ENCODE peak calls at places on chromosomes 7 and 10, in nine cellular contexts. One of them, this sample, is unnamed.

GRCh38 chr10:5546891-5547683 is 22.3 kb downstream of the CALML3 start:
- DNase-seq in left colon: peak
- DNase-seq in AG08395: no peak
- DNase-seq in SK-MEL-5: no peak
- DNase-seq in NCI-H2107: no peak
- DNase-seq in ELF-1: no peak
- DNase-seq in cerebellar nuclear complex: no peak
- DNase-seq in effector memory CD8-positive, alpha-beta T cell: no peak
- DNase-seq in fibroblast of the conjunctiva: no peak
- DNase-seq in this sample: no peak

GRCh38 chr7:79761876-79762429 is 308.5 kb upstream of the MAGI2 start:
- DNase-seq in left colon: no peak
- DNase-seq in NCI-H2107: no peak
- DNase-seq in ELF-1: no peak
- DNase-seq in fibroblast of the conjunctiva: no peak
- DNase-seq in SK-MEL-5: no peak
- DNase-seq in AG08395: no peak
- DNase-seq in effector memory CD8-positive, alpha-beta T cell: no peak
- DNase-seq in cerebellar nuclear complex: no peak
- DNase-seq in this sample: no peak

GRCh38 chr7:152462995-152463713 is 27.4 kb upstream of the KMT2C start:
- DNase-seq in effector memory CD8-positive, alpha-beta T cell: no peak
- DNase-seq in SK-MEL-5: peak
- DNase-seq in left colon: peak
- DNase-seq in ELF-1: peak
- DNase-seq in AG08395: peak
- DNase-seq in cerebellar nuclear complex: no peak
- DNase-seq in fibroblast of the conjunctiva: no peak
- DNase-seq in NCI-H2107: peak
- DNase-seq in this sample: no peak

GRCh38 chr10:68628576-68629127 is 68.5 kb downstream of the TET1 start:
- DNase-seq in cerebellar nuclear complex: no peak
- DNase-seq in AG08395: no peak
- DNase-seq in NCI-H2107: no peak
- DNase-seq in SK-MEL-5: no peak
- DNase-seq in effector memory CD8-positive, alpha-beta T cell: peak
- DNase-seq in left colon: no peak
- DNase-seq in fibroblast of the conjunctiva: no peak
- DNase-seq in ELF-1: no peak
- DNase-seq in this sample: no peak

GRCh38 chr7:28406192-28406591 is 6.1 kb upstream of the CREB5 start:
- DNase-seq in left colon: no peak
- DNase-seq in ELF-1: no peak
- DNase-seq in AG08395: no peak
- DNase-seq in effector memory CD8-positive, alpha-beta T cell: no peak
- DNase-seq in fibroblast of the conjunctiva: no peak
- DNase-seq in NCI-H2107: no peak
- DNase-seq in SK-MEL-5: peak
- DNase-seq in cerebellar nuclear complex: no peak
- DNase-seq in this sample: no peak

GRCh38 chr7:49660976-49661375 is 112.5 kb upstream of the VWC2 start:
- DNase-seq in NCI-H2107: no peak
- DNase-seq in cerebellar nuclear complex: no peak
- DNase-seq in AG08395: no peak
- DNase-seq in effector memory CD8-positive, alpha-beta T cell: no peak
- DNase-seq in left colon: no peak
- DNase-seq in ELF-1: no peak
- DNase-seq in fibroblast of the conjunctiva: no peak
- DNase-seq in SK-MEL-5: no peak
- DNase-seq in this sample: no peak

GRCh38 chr7:130273081-130273699 is 6.5 kb downstream of the CPA2 start:
- DNase-seq in cerebellar nuclear complex: no peak
- DNase-seq in ELF-1: peak
- DNase-seq in SK-MEL-5: no peak
- DNase-seq in effector memory CD8-positive, alpha-beta T cell: no peak
- DNase-seq in AG08395: no peak
- DNase-seq in fibroblast of the conjunctiva: no peak
- DNase-seq in NCI-H2107: peak
- DNase-seq in left colon: no peak
- DNase-seq in this sample: no peak

GRCh38 chr7:120949393-120949799 is 1.2 kb upstream of the ING3 start:
- DNase-seq in NCI-H2107: no peak
- DNase-seq in left colon: no peak
- DNase-seq in effector memory CD8-positive, alpha-beta T cell: no peak
- DNase-seq in cerebellar nuclear complex: no peak
- DNase-seq in SK-MEL-5: no peak
- DNase-seq in AG08395: no peak
- DNase-seq in fibroblast of the conjunctiva: no peak
- DNase-seq in ELF-1: no peak
- DNase-seq in this sample: no peak

GRCh38 chr7:45203947-45204445 is 46.4 kb downstream of the RAMP3 start:
- DNase-seq in SK-MEL-5: peak
- DNase-seq in cerebellar nuclear complex: no peak
- DNase-seq in effector memory CD8-positive, alpha-beta T cell: no peak
- DNase-seq in ELF-1: no peak
- DNase-seq in fibroblast of the conjunctiva: peak
- DNase-seq in left colon: no peak
- DNase-seq in AG08395: peak
- DNase-seq in NCI-H2107: no peak
- DNase-seq in this sample: no peak

GRCh38 chr7:13725591-13725990 is 263.9 kb downstream of the ETV1 start:
- DNase-seq in NCI-H2107: no peak
- DNase-seq in effector memory CD8-positive, alpha-beta T cell: no peak
- DNase-seq in ELF-1: no peak
- DNase-seq in left colon: no peak
- DNase-seq in SK-MEL-5: peak
- DNase-seq in fibroblast of the conjunctiva: no peak
- DNase-seq in AG08395: no peak
- DNase-seq in cerebellar nuclear complex: no peak
- DNase-seq in this sample: no peak

GRCh38 chr7:46763348-46763747 is 818.6 kb downstream of the TNS3 start:
- DNase-seq in AG08395: no peak
- DNase-seq in cerebellar nuclear complex: no peak
- DNase-seq in left colon: no peak
- DNase-seq in ELF-1: no peak
- DNase-seq in effector memory CD8-positive, alpha-beta T cell: no peak
- DNase-seq in NCI-H2107: no peak
- DNase-seq in SK-MEL-5: no peak
- DNase-seq in fibroblast of the conjunctiva: no peak
- DNase-seq in this sample: no peak

GRCh38 chr10:70964281-70964680 is 75.9 kb upstream of the PCBD1 start:
- DNase-seq in fibroblast of the conjunctiva: no peak
- DNase-seq in ELF-1: no peak
- DNase-seq in left colon: no peak
- DNase-seq in cerebellar nuclear complex: no peak
- DNase-seq in AG08395: no peak
- DNase-seq in SK-MEL-5: no peak
- DNase-seq in effector memory CD8-positive, alpha-beta T cell: no peak
- DNase-seq in NCI-H2107: no peak
- DNase-seq in this sample: no peak

GRCh38 chr7:157757776-157758467 is 421.1 kb downstream of the DNAJB6 start:
- DNase-seq in SK-MEL-5: no peak
- DNase-seq in cerebellar nuclear complex: no peak
- DNase-seq in NCI-H2107: no peak
- DNase-seq in left colon: no peak
- DNase-seq in AG08395: no peak
- DNase-seq in fibroblast of the conjunctiva: no peak
- DNase-seq in effector memory CD8-positive, alpha-beta T cell: no peak
- DNase-seq in ELF-1: peak
- DNase-seq in this sample: no peak

GRCh38 chr10:60978287-60979115 is 34.5 kb upstream of the RHOBTB1 start:
- DNase-seq in effector memory CD8-positive, alpha-beta T cell: no peak
- DNase-seq in AG08395: no peak
- DNase-seq in fibroblast of the conjunctiva: no peak
- DNase-seq in left colon: no peak
- DNase-seq in ELF-1: no peak
- DNase-seq in SK-MEL-5: peak
- DNase-seq in NCI-H2107: no peak
- DNase-seq in cerebellar nuclear complex: no peak
- DNase-seq in this sample: no peak

GRCh38 chr10:6843477-6843876 is 263.4 kb upstream of the PRKCQ start:
- DNase-seq in NCI-H2107: no peak
- DNase-seq in SK-MEL-5: peak
- DNase-seq in effector memory CD8-positive, alpha-beta T cell: no peak
- DNase-seq in ELF-1: no peak
- DNase-seq in left colon: no peak
- DNase-seq in fibroblast of the conjunctiva: no peak
- DNase-seq in AG08395: no peak
- DNase-seq in cerebellar nuclear complex: no peak
- DNase-seq in this sample: no peak

GRCh38 chr7:43535810-43536585 is 46.9 kb upstream of the STK17A start:
- DNase-seq in left colon: no peak
- DNase-seq in NCI-H2107: no peak
- DNase-seq in ELF-1: no peak
- DNase-seq in effector memory CD8-positive, alpha-beta T cell: no peak
- DNase-seq in AG08395: peak
- DNase-seq in cerebellar nuclear complex: no peak
- DNase-seq in fibroblast of the conjunctiva: peak
- DNase-seq in SK-MEL-5: peak
- DNase-seq in this sample: no peak

GRCh38 chr10:132463333-132464255 is 66.6 kb downstream of the PWWP2B start:
- DNase-seq in ELF-1: peak
- DNase-seq in cerebellar nuclear complex: no peak
- DNase-seq in AG08395: no peak
- DNase-seq in left colon: peak
- DNase-seq in effector memory CD8-positive, alpha-beta T cell: no peak
- DNase-seq in fibroblast of the conjunctiva: no peak
- DNase-seq in NCI-H2107: no peak
- DNase-seq in SK-MEL-5: peak
- DNase-seq in this sample: no peak

GRCh38 chr7:107659666-107660065 is 962 bp upstream of the SLC26A4 start:
- DNase-seq in SK-MEL-5: no peak
- DNase-seq in fibroblast of the conjunctiva: peak
- DNase-seq in cerebellar nuclear complex: no peak
- DNase-seq in ELF-1: peak
- DNase-seq in effector memory CD8-positive, alpha-beta T cell: no peak
- DNase-seq in NCI-H2107: no peak
- DNase-seq in left colon: no peak
- DNase-seq in AG08395: peak
- DNase-seq in this sample: peak

GRCh38 chr10:35641430-35642015 is 573 bp downstream of the FZD8 start:
- DNase-seq in NCI-H2107: no peak
- DNase-seq in AG08395: peak
- DNase-seq in left colon: peak
- DNase-seq in ELF-1: peak
- DNase-seq in SK-MEL-5: no peak
- DNase-seq in fibroblast of the conjunctiva: no peak
- DNase-seq in effector memory CD8-positive, alpha-beta T cell: no peak
- DNase-seq in cerebellar nuclear complex: no peak
- DNase-seq in this sample: peak

GRCh38 chr7:119482209-119482608 is 790.8 kb upstream of the KCND2 start:
- DNase-seq in AG08395: no peak
- DNase-seq in effector memory CD8-positive, alpha-beta T cell: no peak
- DNase-seq in left colon: no peak
- DNase-seq in SK-MEL-5: peak
- DNase-seq in ELF-1: peak
- DNase-seq in fibroblast of the conjunctiva: no peak
- DNase-seq in cerebellar nuclear complex: no peak
- DNase-seq in NCI-H2107: no peak
- DNase-seq in this sample: no peak

GRCh38 chr7:80089341-80089740 is 45.3 kb upstream of the GNAI1 start:
- DNase-seq in effector memory CD8-positive, alpha-beta T cell: no peak
- DNase-seq in SK-MEL-5: no peak
- DNase-seq in left colon: no peak
- DNase-seq in AG08395: no peak
- DNase-seq in fibroblast of the conjunctiva: no peak
- DNase-seq in cerebellar nuclear complex: no peak
- DNase-seq in ELF-1: no peak
- DNase-seq in NCI-H2107: no peak
- DNase-seq in this sample: no peak

GRCh38 chr10:114404171-114405010 is at the start of gene AFAP1L2:
- DNase-seq in SK-MEL-5: no peak
- DNase-seq in effector memory CD8-positive, alpha-beta T cell: no peak
- DNase-seq in ELF-1: peak
- DNase-seq in fibroblast of the conjunctiva: no peak
- DNase-seq in NCI-H2107: no peak
- DNase-seq in left colon: no peak
- DNase-seq in AG08395: no peak
- DNase-seq in cerebellar nuclear complex: no peak
- DNase-seq in this sample: no peak